ENCODE peak calls at places on chromosome 9, in seven cellular contexts. W is PC-9, H is K562, B is RWPE2, M is cardiac muscle cell, Y is HepG2, N is Caco-2. L is an unnamed sample. For H3K36me3 and H3K9me3, the result is how much of the 10 kb centered on the place peaks cover.

GRCh38 chr9:127362829-127363228 is 34.1 kb upstream of the SLC2A8 start:
- DNase-seq in W (no peak), H (no peak), B (no peak), M (no peak), Y (no peak), N (no peak), L (no peak)

GRCh38 chr9:116626762-116627161 is 60.3 kb upstream of the TRIM32 start:
- DNase-seq in W (no peak), H (no peak), B (no peak), M (no peak), Y (no peak), N (no peak), L (no peak)

GRCh38 chr9:131276891-131277672 is 772 bp upstream of the FAM78A start:
- DNase-seq in W (no peak), H (peak), B (no peak), M (no peak), Y (no peak), N (no peak), L (no peak)

GRCh38 chr9:124342946-124343485 is 72.2 kb downstream of the PSMB7 start:
- DNase-seq in W (peak), H (no peak), B (no peak), M (peak), Y (no peak), N (no peak), L (no peak)

GRCh38 chr9:90034071-90034470 is 429.3 kb downstream of the GADD45G start:
- DNase-seq in W (no peak), H (no peak), B (no peak), M (no peak), Y (no peak), N (no peak), L (no peak)

GRCh38 chr9:125493384-125493783 is 213.6 kb downstream of the MAPKAP1 start:
- DNase-seq in W (no peak), H (no peak), B (no peak), M (no peak), Y (peak), N (peak), L (no peak)

GRCh38 chr9:109600142-109600541 is 102.0 kb upstream of the PTPN3 start:
- DNase-seq in W (peak), H (peak), B (no peak), M (peak), Y (no peak), N (no peak), L (no peak)

GRCh38 chr9:93205045-93205768 is 21.3 kb downstream of the WNK2 start:
- DNase-seq in W (no peak), H (no peak), B (peak), M (peak), Y (peak), N (no peak), L (no peak)

GRCh38 chr9:134484479-134484878 is 157.1 kb upstream of the COL5A1 start:
- DNase-seq in W (no peak), H (no peak), B (peak), M (no peak), Y (no peak), N (no peak), L (no peak)

GRCh38 chr9:130240410-130241197 is 25.0 kb upstream of the HMCN2 start:
- DNase-seq in W (peak), H (peak), B (no peak), M (peak), Y (peak), N (peak), L (peak)

GRCh38 chr9:130535818-130536521 is 43.4 kb upstream of the FUBP3 start:
- DNase-seq in W (no peak), H (peak), B (no peak), M (peak), Y (peak), N (no peak), L (no peak)

GRCh38 chr9:88746029-88746743 is 211.2 kb downstream of the NXNL2 start:
- DNase-seq in W (no peak), H (no peak), B (no peak), M (peak), Y (no peak), N (no peak), L (no peak)

GRCh38 chr9:95249986-95250385 is 67.5 kb downstream of the FANCC start:
- DNase-seq in W (no peak), H (no peak), B (no peak), M (no peak), Y (peak), N (no peak), L (peak)

GRCh38 chr9:81522721-81523551 is 166.4 kb downstream of the TLE1 start:
- DNase-seq in W (no peak), H (peak), B (no peak), M (peak), Y (peak), N (peak), L (peak)

GRCh38 chr9:18601026-18601425 is 127.1 kb downstream of the ADAMTSL1 start:
- DNase-seq in W (no peak), H (no peak), B (no peak), M (no peak), Y (no peak), N (no peak), L (no peak)

GRCh38 chr9:89440548-89440947 is 57.4 kb downstream of the SEMA4D start:
- DNase-seq in W (no peak), H (no peak), B (no peak), M (no peak), Y (no peak), N (no peak), L (no peak)

GRCh38 chr9:125568616-125569015 is 138.4 kb downstream of the MAPKAP1 start:
- DNase-seq in W (no peak), H (no peak), B (no peak), M (peak), Y (no peak), N (no peak), L (no peak)

GRCh38 chr9:19229725-19230355 is 653 bp upstream of the DENND4C start:
- DNase-seq in W (peak), H (peak), B (peak), M (no peak), Y (peak), N (peak), L (peak)

GRCh38 chr9:91220021-91220420 is 141.7 kb downstream of the AUH start:
- DNase-seq in W (no peak), H (no peak), B (no peak), M (no peak), Y (no peak), N (no peak), L (no peak)

GRCh38 chr9:127492616-127493015 is 41.3 kb downstream of the LRSAM1 start:
- DNase-seq in W (no peak), H (no peak), B (no peak), M (no peak), Y (no peak), N (no peak), L (no peak)

GRCh38 chr9:88477300-88477751 is 57.7 kb upstream of the NXNL2 start:
- DNase-seq in W (peak), H (no peak), B (no peak), M (peak), Y (no peak), N (no peak), L (no peak)

GRCh38 chr9:38393128-38393809 is 767 bp downstream of the ALDH1B1 start:
- DNase-seq in W (no peak), H (no peak), B (no peak), M (peak), Y (no peak), N (no peak), L (no peak)

GRCh38 chr9:85038824-85039540 is 369.5 kb downstream of the NTRK2 start:
- DNase-seq in W (no peak), H (no peak), B (no peak), M (no peak), Y (no peak), N (no peak), L (no peak)

GRCh38 chr9:133886563-133887501 is 105.3 kb downstream of the VAV2 start:
- DNase-seq in W (no peak), H (no peak), B (no peak), M (no peak), Y (no peak), N (no peak), L (no peak)

GRCh38 chr9:93380410-93381060 is 71.0 kb upstream of the FAM120A start:
- DNase-seq in W (no peak), H (no peak), B (no peak), M (peak), Y (no peak), N (no peak), L (no peak)

GRCh38 chr9:118121361-118121760 is 417.2 kb downstream of the TLR4 start:
- DNase-seq in W (no peak), H (no peak), B (no peak), M (no peak), Y (no peak), N (no peak), L (no peak)

GRCh38 chr9:128121924-128122808 is 5.4 kb downstream of the PTGES2 start:
- DNase-seq in W (no peak), H (no peak), B (peak), M (no peak), Y (no peak), N (no peak), L (no peak)

GRCh38 chr9:127214421-127215265 is 49.9 kb upstream of the GARNL3 start:
- DNase-seq in W (peak), H (peak), B (no peak), M (peak), Y (peak), N (peak), L (peak)

GRCh38 chr9:3775968-3776367 is 250.2 kb upstream of the RFX3 start:
- DNase-seq in W (no peak), H (no peak), B (no peak), M (peak), Y (no peak), N (no peak), L (no peak)

GRCh38 chr9:25964239-25964638 is 286.0 kb upstream of the TUSC1 start:
- DNase-seq in W (peak), H (no peak), B (no peak), M (peak), Y (peak), N (peak), L (peak)

GRCh38 chr9:28212979-28213378 is 639.7 kb upstream of the C9orf72 start:
- DNase-seq in W (peak), H (no peak), B (no peak), M (peak), Y (peak), N (peak), L (no peak)

GRCh38 chr9:18741880-18742279 is 267.9 kb downstream of the ADAMTSL1 start:
- DNase-seq in W (no peak), H (no peak), B (no peak), M (no peak), Y (no peak), N (no peak), L (peak)

GRCh38 chr9:3285365-3286161 is 240.2 kb downstream of the RFX3 start:
- DNase-seq in W (no peak), H (no peak), B (no peak), M (peak), Y (no peak), N (no peak), L (no peak)

GRCh38 chr9:134429481-134429880 is 103.2 kb downstream of the RXRA start:
- DNase-seq in W (no peak), H (no peak), B (no peak), M (no peak), Y (no peak), N (no peak), L (no peak)

GRCh38 chr9:107093365-107094060 is 189.6 kb upstream of the RAD23B start:
- DNase-seq in W (no peak), H (no peak), B (no peak), M (no peak), Y (no peak), N (no peak), L (no peak)

GRCh38 chr9:136199391-136200288 is 5.3 kb downstream of the LHX3 start:
- DNase-seq in W (no peak), H (no peak), B (no peak), M (no peak), Y (no peak), N (no peak), L (no peak)

GRCh38 chr9:83934569-83935275 is 13.5 kb upstream of the KIF27 start:
- DNase-seq in W (peak), H (no peak), B (no peak), M (peak), Y (no peak), N (no peak), L (no peak)

GRCh38 chr9:15572200-15572599 is 19.4 kb downstream of the CCDC171 start:
- DNase-seq in W (no peak), H (no peak), B (no peak), M (no peak), Y (no peak), N (no peak), L (no peak)

GRCh38 chr9:36932198-36932597 is 101.9 kb downstream of the PAX5 start:
- DNase-seq in W (no peak), H (no peak), B (no peak), M (no peak), Y (no peak), N (no peak), L (no peak)
- H3K36me3 ChIP-seq in W (under half), H (under half), B (under half), M (under half), Y (under half), N (under half), L (under half)

GRCh38 chr9:1048853-1049252 is 1.3 kb upstream of the DMRT2 start:
- DNase-seq in W (no peak), H (no peak), B (no peak), M (no peak), Y (no peak), N (no peak), L (no peak)

GRCh38 chr9:1046639-1047604 is 3.2 kb upstream of the DMRT2 start:
- DNase-seq in W (no peak), H (no peak), B (no peak), M (no peak), Y (no peak), N (no peak), L (no peak)

GRCh38 chr9:1049641-1050040 is 516 bp upstream of the DMRT2 start:
- DNase-seq in W (no peak), H (no peak), B (no peak), M (no peak), Y (no peak), N (no peak), L (no peak)

GRCh38 chr9:1050125-1050895 is at the start of gene DMRT2:
- DNase-seq in W (no peak), H (peak), B (peak), M (peak), Y (peak), N (peak), L (peak)

GRCh38 chr9:1047605-1048235 is 2.4 kb upstream of the DMRT2 start:
- DNase-seq in W (no peak), H (no peak), B (no peak), M (no peak), Y (no peak), N (no peak), L (no peak)
- H3K9me3 ChIP-seq in W (under half), H (under half), B (under half), M (under half), Y (under half), N (under half), L (under half)

GRCh38 chr9:35737143-35737542 is 4.7 kb downstream of the CREB3 start:
- DNase-seq in W (no peak), H (no peak), B (no peak), M (no peak), Y (no peak), N (no peak), L (no peak)
- H3K4me3 ChIP-seq in W (no peak), H (no peak), B (no peak), M (no peak), Y (no peak), N (no peak), L (no peak)

DNA sequence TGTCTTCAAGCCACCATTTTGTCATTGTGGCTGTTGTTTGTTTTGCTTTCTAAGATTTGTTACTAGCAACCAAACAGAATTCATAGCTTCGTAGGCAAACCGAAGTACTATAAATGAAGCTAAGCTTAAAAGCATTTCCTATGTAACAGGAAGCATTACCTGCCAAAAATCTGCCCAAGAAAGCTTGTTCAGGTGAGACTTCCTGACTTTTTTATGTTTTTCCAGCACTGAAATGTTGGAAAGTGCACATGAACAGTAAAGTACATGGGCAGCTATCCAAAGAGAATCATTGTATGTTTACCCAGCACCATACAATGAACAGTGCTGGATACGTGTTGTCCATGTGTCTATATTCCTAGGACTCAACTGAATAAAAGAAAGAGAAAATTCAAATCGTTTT is 247.1 kb downstream of the NFIB start:
- DNase-seq in W (no peak), H (no peak), B (no peak), M (no peak), Y (no peak), N (no peak), L (no peak)
- H3K36me3 ChIP-seq in W (under half), H (under half), B (under half), M (under half), Y (under half), N (under half), L (under half)

GRCh38 chr9:40914772-40915659 is 213.5 kb downstream of the FOXD4L6 start:
- DNase-seq in W (no peak), H (no peak), B (no peak), M (no peak), Y (no peak), N (no peak), L (no peak)

GRCh38 chr9:40911647-40912046 is 216.8 kb downstream of the FOXD4L6 start:
- DNase-seq in W (no peak), H (no peak), B (no peak), M (no peak), Y (no peak), N (no peak), L (no peak)

GRCh38 chr9:40913096-40913719 is 215.3 kb downstream of the FOXD4L6 start:
- DNase-seq in W (no peak), H (no peak), B (no peak), M (no peak), Y (no peak), N (no peak), L (no peak)

GRCh38 chr9:40909821-40910220 is 218.7 kb downstream of the FOXD4L6 start:
- DNase-seq in W (no peak), H (no peak), B (no peak), M (no peak), Y (no peak), N (no peak), L (no peak)

DNA sequence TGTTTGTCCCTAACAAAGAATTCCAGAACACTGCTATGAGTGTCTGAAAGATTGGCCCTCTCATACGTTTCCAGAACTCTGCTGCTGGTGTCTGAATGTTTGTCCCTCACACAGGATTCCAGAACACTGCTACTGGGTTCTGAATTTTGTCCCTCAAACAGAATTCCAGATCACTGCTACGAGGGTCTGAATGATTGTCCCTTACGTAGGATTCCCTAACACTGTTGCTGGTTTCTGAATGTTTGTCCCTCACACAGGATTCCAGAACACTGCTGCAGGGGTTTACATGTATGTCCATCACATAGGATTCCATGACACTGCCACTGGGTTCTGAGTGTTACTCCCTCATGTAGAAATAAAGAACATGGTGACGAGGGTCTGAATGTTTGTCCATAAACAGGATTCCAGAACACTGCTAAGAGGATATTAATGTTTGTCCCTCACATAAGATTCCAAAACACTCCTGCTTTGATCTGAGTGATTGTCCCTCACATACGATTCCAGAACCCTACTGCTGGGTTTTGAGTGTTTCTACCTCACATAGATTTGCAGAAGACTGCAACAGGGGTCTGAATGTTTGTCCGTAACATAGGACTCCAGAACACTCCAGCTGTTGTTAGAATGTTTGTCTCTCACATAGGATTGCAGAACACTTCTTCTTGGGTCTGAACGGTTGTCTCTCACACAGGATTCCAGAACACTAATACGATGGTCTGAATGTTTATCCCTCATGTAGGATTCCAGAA is 214.4 kb downstream of the FOXD4L6 start:
- DNase-seq in W (no peak), H (no peak), B (no peak), M (no peak), Y (no peak), N (no peak), L (no peak)
- H3K9me3 ChIP-seq in W (under half), H (under half), B (under half), M (under half), Y (under half), N (under half), L (under half)

DNA sequence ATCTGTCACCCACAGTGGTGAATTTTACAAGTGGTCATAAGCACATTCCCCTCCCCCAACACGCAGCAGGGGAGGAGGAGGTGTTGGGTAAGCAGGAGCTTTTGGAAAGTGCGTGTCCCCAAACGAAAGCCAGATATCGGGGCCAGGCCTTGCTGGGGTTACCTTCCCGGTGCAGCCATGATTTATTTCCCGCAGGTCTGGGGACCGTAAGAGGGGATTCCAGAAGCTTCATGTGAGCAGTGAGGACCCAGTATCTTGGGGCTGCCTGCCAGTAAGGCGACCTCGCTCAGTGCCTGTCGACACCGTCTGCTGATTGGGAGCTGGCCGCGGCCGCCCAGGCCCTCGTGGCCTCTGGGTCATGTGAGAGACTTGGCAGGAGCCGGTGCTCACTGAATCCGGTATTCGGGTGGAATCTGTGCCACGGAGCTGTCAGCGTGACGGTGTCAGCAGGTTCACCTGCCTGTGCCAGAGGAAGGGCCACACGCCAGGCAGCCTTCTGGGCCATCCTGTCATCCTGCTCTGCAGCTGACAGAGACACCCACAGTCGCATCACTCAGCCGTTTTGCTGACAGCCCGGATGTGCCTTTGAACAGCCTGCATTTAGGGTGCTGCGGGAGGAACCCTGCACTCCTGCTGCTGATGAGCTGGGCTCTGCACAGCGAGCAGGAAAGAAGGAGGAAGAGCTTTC is 37.3 kb downstream of the SEC61B start:
- DNase-seq in W (no peak), H (peak), B (no peak), M (peak), Y (no peak), N (no peak), L (no peak)
- H3K4me3 ChIP-seq in W (no peak), H (no peak), B (no peak), M (no peak), Y (peak), N (no peak), L (no peak)

GRCh38 chr9:121772600-121773285 is 121.3 kb downstream of the DAB2IP start:
- DNase-seq in W (no peak), H (no peak), B (peak), M (no peak), Y (no peak), N (no peak), L (no peak)
- H3K36me3 ChIP-seq in W (under half), H (under half), B (half or more), M (half or more), Y (under half), N (under half), L (under half)

GRCh38 chr9:77016526-77017504 is 2.6 kb upstream of the FOXB2 start:
- DNase-seq in W (no peak), H (no peak), B (no peak), M (no peak), Y (no peak), N (no peak), L (no peak)
- H3K9me3 ChIP-seq in W (under half), H (under half), B (under half), M (under half), Y (under half), N (under half), L (under half)